ENCODE peak calls at places on chromosome 3, in eight cellular contexts. One of them, this sample, is unnamed.

GRCh38 chr3:103126111-103126510 is 691.3 kb downstream of the ZPLD1 start:
- DNase-seq in effector memory CD4-positive, alpha-beta T cell: no peak
- DNase-seq in pons: no peak
- DNase-seq in CD8-positive, alpha-beta memory T cell: no peak
- DNase-seq in left ventricle myocardium inferior: no peak
- DNase-seq in RKO: peak; percentile 5
- DNase-seq in stomach: no peak
- DNase-seq in Calu3: peak; percentile 4
- DNase-seq in this sample: no peak

GRCh38 chr3:42271786-42272185 is 5.8 kb upstream of the CCK start:
- DNase-seq in CD8-positive, alpha-beta memory T cell: no peak
- DNase-seq in effector memory CD4-positive, alpha-beta T cell: no peak
- DNase-seq in RKO: no peak
- DNase-seq in stomach: no peak
- DNase-seq in left ventricle myocardium inferior: no peak
- DNase-seq in Calu3: no peak
- DNase-seq in pons: no peak
- DNase-seq in this sample: no peak

GRCh38 chr3:191473766-191474198 is 12.8 kb downstream of the PYDC2 start:
- DNase-seq in pons: no peak
- DNase-seq in CD8-positive, alpha-beta memory T cell: no peak
- DNase-seq in stomach: no peak
- DNase-seq in left ventricle myocardium inferior: no peak
- DNase-seq in RKO: no peak
- DNase-seq in Calu3: no peak
- DNase-seq in effector memory CD4-positive, alpha-beta T cell: no peak
- DNase-seq in this sample: peak; percentile 78

GRCh38 chr3:16013563-16013962 is 160.9 kb upstream of the GALNT15 start:
- DNase-seq in left ventricle myocardium inferior: no peak
- DNase-seq in stomach: no peak
- DNase-seq in Calu3: no peak
- DNase-seq in RKO: no peak
- DNase-seq in CD8-positive, alpha-beta memory T cell: no peak
- DNase-seq in effector memory CD4-positive, alpha-beta T cell: no peak
- DNase-seq in pons: no peak
- DNase-seq in this sample: no peak

GRCh38 chr3:195870442-195870841 is 37.9 kb downstream of the TNK2 start:
- DNase-seq in left ventricle myocardium inferior: no peak
- DNase-seq in CD8-positive, alpha-beta memory T cell: no peak
- DNase-seq in pons: no peak
- DNase-seq in effector memory CD4-positive, alpha-beta T cell: no peak
- DNase-seq in Calu3: peak; percentile 39
- DNase-seq in stomach: peak; percentile 49
- DNase-seq in RKO: no peak
- DNase-seq in this sample: peak; percentile 12

GRCh38 chr3:179449621-179450020 is 1.6 kb downstream of the GNB4 start:
- DNase-seq in left ventricle myocardium inferior: no peak
- DNase-seq in Calu3: no peak
- DNase-seq in effector memory CD4-positive, alpha-beta T cell: no peak
- DNase-seq in CD8-positive, alpha-beta memory T cell: no peak
- DNase-seq in stomach: no peak
- DNase-seq in pons: no peak
- DNase-seq in RKO: no peak
- DNase-seq in this sample: peak; percentile 60

GRCh38 chr3:104460477-104461406 is 906.0 kb upstream of the ALCAM start:
- DNase-seq in left ventricle myocardium inferior: no peak
- DNase-seq in stomach: no peak
- DNase-seq in pons: peak; percentile 86
- DNase-seq in RKO: peak; percentile 46
- DNase-seq in CD8-positive, alpha-beta memory T cell: no peak
- DNase-seq in Calu3: peak; percentile 11
- DNase-seq in effector memory CD4-positive, alpha-beta T cell: no peak
- DNase-seq in this sample: peak; percentile 90

GRCh38 chr3:186268616-186269448 is 93.2 kb downstream of the DGKG start:
- DNase-seq in Calu3: peak; percentile 29
- DNase-seq in stomach: no peak
- DNase-seq in CD8-positive, alpha-beta memory T cell: no peak
- DNase-seq in effector memory CD4-positive, alpha-beta T cell: no peak
- DNase-seq in RKO: no peak
- DNase-seq in left ventricle myocardium inferior: no peak
- DNase-seq in pons: no peak
- DNase-seq in this sample: no peak

GRCh38 chr3:177642482-177643163 is 445.3 kb upstream of the TBL1XR1 start:
- DNase-seq in pons: no peak
- DNase-seq in effector memory CD4-positive, alpha-beta T cell: no peak
- DNase-seq in left ventricle myocardium inferior: no peak
- DNase-seq in RKO: no peak
- DNase-seq in Calu3: no peak
- DNase-seq in CD8-positive, alpha-beta memory T cell: no peak
- DNase-seq in stomach: no peak
- DNase-seq in this sample: no peak

GRCh38 chr3:186869253-186870235 is 27.0 kb downstream of the ADIPOQ start:
- DNase-seq in CD8-positive, alpha-beta memory T cell: no peak
- DNase-seq in RKO: peak; percentile 26
- DNase-seq in pons: no peak
- DNase-seq in stomach: no peak
- DNase-seq in effector memory CD4-positive, alpha-beta T cell: no peak
- DNase-seq in Calu3: no peak
- DNase-seq in left ventricle myocardium inferior: no peak
- DNase-seq in this sample: no peak

GRCh38 chr3:49007771-49008528 is 759 bp downstream of the WDR6 start:
- DNase-seq in left ventricle myocardium inferior: peak; percentile 88
- DNase-seq in pons: peak; percentile 77
- DNase-seq in Calu3: peak; percentile 91
- DNase-seq in RKO: peak; percentile 81
- DNase-seq in effector memory CD4-positive, alpha-beta T cell: peak; percentile 86
- DNase-seq in CD8-positive, alpha-beta memory T cell: peak; percentile 87
- DNase-seq in stomach: peak; percentile 88
- DNase-seq in this sample: peak; percentile 94

GRCh38 chr3:156705761-156706631 is 31.6 kb downstream of the TIPARP start:
- DNase-seq in CD8-positive, alpha-beta memory T cell: no peak
- DNase-seq in left ventricle myocardium inferior: no peak
- DNase-seq in pons: peak; percentile 62
- DNase-seq in stomach: no peak
- DNase-seq in Calu3: no peak
- DNase-seq in RKO: no peak
- DNase-seq in effector memory CD4-positive, alpha-beta T cell: no peak
- DNase-seq in this sample: no peak

GRCh38 chr3:72548992-72549391 is 299.3 kb downstream of the SHQ1 start:
- DNase-seq in RKO: no peak
- DNase-seq in effector memory CD4-positive, alpha-beta T cell: no peak
- DNase-seq in left ventricle myocardium inferior: no peak
- DNase-seq in stomach: no peak
- DNase-seq in pons: no peak
- DNase-seq in Calu3: no peak
- DNase-seq in CD8-positive, alpha-beta memory T cell: no peak
- DNase-seq in this sample: no peak

GRCh38 chr3:143329567-143330164 is 210.1 kb downstream of the CHST2 start:
- DNase-seq in RKO: no peak
- DNase-seq in pons: peak; percentile 41
- DNase-seq in Calu3: no peak
- DNase-seq in effector memory CD4-positive, alpha-beta T cell: no peak
- DNase-seq in stomach: no peak
- DNase-seq in CD8-positive, alpha-beta memory T cell: no peak
- DNase-seq in left ventricle myocardium inferior: no peak
- DNase-seq in this sample: peak; percentile 25

GRCh38 chr3:143977326-143978262 is 6.0 kb downstream of the DIPK2A start:
- DNase-seq in left ventricle myocardium inferior: no peak
- DNase-seq in CD8-positive, alpha-beta memory T cell: no peak
- DNase-seq in stomach: no peak
- DNase-seq in RKO: no peak
- DNase-seq in Calu3: no peak
- DNase-seq in effector memory CD4-positive, alpha-beta T cell: no peak
- DNase-seq in pons: peak; percentile 87
- DNase-seq in this sample: peak; percentile 61

GRCh38 chr3:131725414-131725813 is 222.6 kb upstream of the MRPL3 start:
- DNase-seq in pons: no peak
- DNase-seq in left ventricle myocardium inferior: no peak
- DNase-seq in Calu3: no peak
- DNase-seq in stomach: no peak
- DNase-seq in effector memory CD4-positive, alpha-beta T cell: no peak
- DNase-seq in CD8-positive, alpha-beta memory T cell: no peak
- DNase-seq in RKO: no peak
- DNase-seq in this sample: no peak

GRCh38 chr3:51385621-51386091 is 565 bp downstream of the MANF start:
- DNase-seq in RKO: peak; percentile 45
- DNase-seq in CD8-positive, alpha-beta memory T cell: no peak
- DNase-seq in effector memory CD4-positive, alpha-beta T cell: no peak
- DNase-seq in left ventricle myocardium inferior: no peak
- DNase-seq in pons: no peak
- DNase-seq in stomach: no peak
- DNase-seq in Calu3: no peak
- DNase-seq in this sample: no peak

GRCh38 chr3:8996216-8996615 is 32.9 kb upstream of the RAD18 start:
- DNase-seq in CD8-positive, alpha-beta memory T cell: no peak
- DNase-seq in left ventricle myocardium inferior: no peak
- DNase-seq in stomach: no peak
- DNase-seq in pons: no peak
- DNase-seq in RKO: no peak
- DNase-seq in effector memory CD4-positive, alpha-beta T cell: no peak
- DNase-seq in Calu3: no peak
- DNase-seq in this sample: no peak

GRCh38 chr3:98188553-98188952 is 22.1 kb downstream of the OR5H15 start:
- DNase-seq in RKO: peak; percentile 48
- DNase-seq in Calu3: no peak
- DNase-seq in effector memory CD4-positive, alpha-beta T cell: no peak
- DNase-seq in CD8-positive, alpha-beta memory T cell: no peak
- DNase-seq in pons: peak; percentile 32
- DNase-seq in stomach: no peak
- DNase-seq in left ventricle myocardium inferior: no peak
- DNase-seq in this sample: peak; percentile 16

GRCh38 chr3:9915252-9916141 is 1.4 kb upstream of the IL17RC start:
- DNase-seq in pons: peak; percentile 37
- DNase-seq in stomach: peak; percentile 76
- DNase-seq in CD8-positive, alpha-beta memory T cell: no peak
- DNase-seq in Calu3: no peak
- DNase-seq in RKO: peak; percentile 88
- DNase-seq in effector memory CD4-positive, alpha-beta T cell: no peak
- DNase-seq in left ventricle myocardium inferior: peak; percentile 79
- DNase-seq in this sample: peak; percentile 82

GRCh38 chr3:184593201-184593922 is 31.8 kb downstream of the EPHB3 start:
- DNase-seq in RKO: no peak
- DNase-seq in pons: no peak
- DNase-seq in CD8-positive, alpha-beta memory T cell: no peak
- DNase-seq in effector memory CD4-positive, alpha-beta T cell: no peak
- DNase-seq in stomach: no peak
- DNase-seq in Calu3: no peak
- DNase-seq in left ventricle myocardium inferior: no peak
- DNase-seq in this sample: no peak

GRCh38 chr3:157115069-157116006 is 44.6 kb downstream of the CCNL1 start:
- DNase-seq in effector memory CD4-positive, alpha-beta T cell: no peak
- DNase-seq in CD8-positive, alpha-beta memory T cell: no peak
- DNase-seq in RKO: no peak
- DNase-seq in left ventricle myocardium inferior: no peak
- DNase-seq in Calu3: peak; percentile 43
- DNase-seq in stomach: no peak
- DNase-seq in pons: no peak
- DNase-seq in this sample: no peak

GRCh38 chr3:53808496-53808895 is 37.7 kb downstream of the CHDH start:
- DNase-seq in stomach: no peak
- DNase-seq in CD8-positive, alpha-beta memory T cell: no peak
- DNase-seq in left ventricle myocardium inferior: no peak
- DNase-seq in Calu3: no peak
- DNase-seq in effector memory CD4-positive, alpha-beta T cell: no peak
- DNase-seq in RKO: no peak
- DNase-seq in pons: no peak
- DNase-seq in this sample: no peak

GRCh38 chr3:49717539-49718418 is 1.7 kb downstream of the AMIGO3 start:
- DNase-seq in RKO: no peak
- DNase-seq in pons: no peak
- DNase-seq in effector memory CD4-positive, alpha-beta T cell: no peak
- DNase-seq in CD8-positive, alpha-beta memory T cell: no peak
- DNase-seq in stomach: no peak
- DNase-seq in Calu3: no peak
- DNase-seq in left ventricle myocardium inferior: no peak
- DNase-seq in this sample: no peak

This sample was measured in adipocyte.